ENCODE peak calls at places on chromosomes 5 and 9, in six cellular contexts. One of them, this sample, is unnamed.
A peak's percentile ranks its signal among the peaks of the same experiment; 100 is the strongest.

GRCh38 chr5:143495823-143496275 is 92.4 kb upstream of the NR3C1 start:
- DNase-seq in tibial artery: no peak
- DNase-seq in neuronal stem cell: no peak
- DNase-seq in PC-9: peak; percentile 58
- DNase-seq in uterus: peak; percentile 21
- DNase-seq in A549: peak; percentile 89
- DNase-seq in this sample: no peak

GRCh38 chr9:114486205-114486963 is 18.9 kb downstream of the WHRN start:
- DNase-seq in tibial artery: no peak
- DNase-seq in neuronal stem cell: no peak
- DNase-seq in PC-9: no peak
- DNase-seq in uterus: no peak
- DNase-seq in A549: no peak
- DNase-seq in this sample: no peak

GRCh38 chr5:67010684-67011409 is 185.8 kb downstream of the CD180 start:
- DNase-seq in tibial artery: no peak
- DNase-seq in neuronal stem cell: no peak
- DNase-seq in PC-9: peak; percentile 94
- DNase-seq in uterus: no peak
- DNase-seq in A549: no peak
- DNase-seq in this sample: no peak

GRCh38 chr5:76358-77169 is 15.4 kb upstream of the PLEKHG4B start:
- DNase-seq in tibial artery: no peak
- DNase-seq in neuronal stem cell: no peak
- DNase-seq in PC-9: no peak
- DNase-seq in uterus: no peak
- DNase-seq in A549: no peak
- DNase-seq in this sample: no peak

GRCh38 chr5:180787711-180788431 is 14.7 kb downstream of the MGAT1 start:
- DNase-seq in tibial artery: no peak
- DNase-seq in neuronal stem cell: no peak
- DNase-seq in PC-9: no peak
- DNase-seq in uterus: no peak
- DNase-seq in A549: no peak
- DNase-seq in this sample: no peak

GRCh38 chr9:137237759-137238726 is 3.0 kb upstream of the TUBB4B start:
- DNase-seq in tibial artery: no peak
- DNase-seq in neuronal stem cell: no peak
- DNase-seq in PC-9: no peak
- DNase-seq in uterus: no peak
- DNase-seq in A549: peak; percentile 42
- DNase-seq in this sample: no peak

GRCh38 chr5:125083932-125084331 is 337.5 kb upstream of the ZNF608 start:
- DNase-seq in tibial artery: no peak
- DNase-seq in neuronal stem cell: no peak
- DNase-seq in PC-9: no peak
- DNase-seq in uterus: no peak
- DNase-seq in A549: no peak
- DNase-seq in this sample: no peak

GRCh38 chr5:128905225-128906110 is 59.8 kb upstream of the SLC27A6 start:
- DNase-seq in tibial artery: no peak
- DNase-seq in neuronal stem cell: peak; percentile 47
- DNase-seq in PC-9: peak; percentile 48
- DNase-seq in uterus: peak; percentile 18
- DNase-seq in A549: peak; percentile 63
- DNase-seq in this sample: no peak

GRCh38 chr5:57383093-57383861 is 99.3 kb downstream of the ACTBL2 start:
- DNase-seq in tibial artery: no peak
- DNase-seq in neuronal stem cell: no peak
- DNase-seq in PC-9: peak; percentile 89
- DNase-seq in uterus: no peak
- DNase-seq in A549: peak; percentile 85
- DNase-seq in this sample: no peak

GRCh38 chr9:117046666-117047327 is 359.7 kb downstream of the TRIM32 start:
- DNase-seq in tibial artery: no peak
- DNase-seq in neuronal stem cell: no peak
- DNase-seq in PC-9: no peak
- DNase-seq in uterus: no peak
- DNase-seq in A549: no peak
- DNase-seq in this sample: no peak

DNA sequence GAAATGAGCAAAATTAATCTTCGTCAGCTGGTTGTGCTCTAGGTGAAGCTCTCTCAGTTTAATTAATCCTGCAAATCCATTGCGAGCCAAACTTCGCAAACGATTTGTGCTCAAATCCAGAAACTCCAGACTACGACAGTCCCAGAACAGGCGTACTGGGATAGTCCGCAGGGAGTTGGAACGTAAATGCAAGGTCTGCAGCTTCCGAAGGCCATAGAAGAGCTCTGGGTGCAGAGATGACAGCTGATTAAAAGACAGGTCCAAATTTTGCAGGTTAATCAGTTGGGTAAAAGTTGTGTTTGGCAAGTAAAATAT is 1.3 kb downstream of the LRRTM2 start:
- DNase-seq in tibial artery: no peak
- DNase-seq in neuronal stem cell: no peak
- DNase-seq in PC-9: peak; percentile 34
- DNase-seq in uterus: no peak
- DNase-seq in A549: no peak
- DNase-seq in this sample: no peak
- H3K27ac ChIP-seq in tibial artery: no peak overlapping the region
- H3K27ac ChIP-seq in neuronal stem cell: no peak overlapping the region
- H3K27ac ChIP-seq in PC-9: no peak overlapping the region
- H3K27ac ChIP-seq in uterus: no peak overlapping the region
- H3K27ac ChIP-seq in A549: no peak overlapping the region
- H3K27ac ChIP-seq in this sample: no peak overlapping the region

GRCh38 chr9:118786877-118787276 is 582.4 kb downstream of the BRINP1 start:
- DNase-seq in tibial artery: no peak
- DNase-seq in neuronal stem cell: no peak
- DNase-seq in PC-9: no peak
- DNase-seq in uterus: no peak
- DNase-seq in A549: no peak
- DNase-seq in this sample: no peak
- H3K4me3 ChIP-seq in tibial artery: no peak overlapping the region
- H3K4me3 ChIP-seq in neuronal stem cell: no peak overlapping the region
- H3K4me3 ChIP-seq in PC-9: no peak overlapping the region
- H3K4me3 ChIP-seq in uterus: no peak overlapping the region
- H3K4me3 ChIP-seq in A549: no peak overlapping the region
- H3K4me3 ChIP-seq in this sample: no peak overlapping the region

GRCh38 chr9:130018260-130018659 is 24.7 kb downstream of the FNBP1 start:
- DNase-seq in tibial artery: no peak
- DNase-seq in neuronal stem cell: no peak
- DNase-seq in PC-9: no peak
- DNase-seq in uterus: no peak
- DNase-seq in A549: no peak
- DNase-seq in this sample: no peak
- H3K4me1 ChIP-seq in tibial artery: peaks cover 9% of the 10 kb centered on the region
- H3K4me1 ChIP-seq in neuronal stem cell: no peaks in the 10 kb centered on the region
- H3K4me1 ChIP-seq in PC-9: peaks cover 27% of the 10 kb centered on the region
- H3K4me1 ChIP-seq in uterus: peaks cover 5% of the 10 kb centered on the region
- H3K4me1 ChIP-seq in A549: peaks cover 4% of the 10 kb centered on the region
- H3K4me1 ChIP-seq in this sample: peaks cover 11% of the 10 kb centered on the region

GRCh38 chr5:17217421-17218352 is at the start of gene BASP1:
- DNase-seq in tibial artery: peak; percentile 69
- DNase-seq in neuronal stem cell: peak; percentile 80
- DNase-seq in PC-9: no peak
- DNase-seq in uterus: peak; percentile 70
- DNase-seq in A549: peak; percentile 91
- DNase-seq in this sample: no peak
- H3K27ac ChIP-seq in tibial artery: peak within 1 kb of the TSS; percentile 85
- H3K27ac ChIP-seq in neuronal stem cell: peak within 1 kb of the TSS; percentile 75
- H3K27ac ChIP-seq in PC-9: no peak within 1 kb of the TSS
- H3K27ac ChIP-seq in uterus: peak within 1 kb of the TSS; percentile 76
- H3K27ac ChIP-seq in A549: peak within 1 kb of the TSS; percentile 98
- H3K27ac ChIP-seq in this sample: peak within 1 kb of the TSS; percentile 72

DNA sequence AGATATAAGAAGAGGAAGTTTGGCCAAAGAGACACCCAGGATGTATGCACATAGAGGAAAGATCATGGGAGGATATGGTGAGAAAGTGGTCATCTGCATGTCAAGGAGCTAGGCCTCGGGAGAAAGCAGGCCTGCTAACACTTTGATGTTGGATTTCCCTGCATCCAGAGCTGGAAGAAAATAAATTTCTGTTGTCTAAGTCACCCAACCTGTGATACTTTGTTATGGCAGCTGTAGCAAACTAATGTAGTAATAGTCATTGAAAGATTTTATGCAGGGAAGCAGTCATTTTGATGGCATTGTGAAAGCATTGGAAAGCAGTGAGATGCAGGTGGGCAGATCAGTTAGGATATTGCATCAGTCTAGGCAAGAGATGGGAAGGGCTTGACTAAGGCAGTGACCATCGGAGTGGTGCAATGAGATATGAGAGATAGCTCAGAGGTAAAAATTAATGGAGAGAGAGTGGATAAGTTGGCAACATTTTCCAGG is 24.5 kb upstream of the FOCAD start:
- DNase-seq in tibial artery: no peak
- DNase-seq in neuronal stem cell: no peak
- DNase-seq in PC-9: no peak
- DNase-seq in uterus: no peak
- DNase-seq in A549: no peak
- DNase-seq in this sample: no peak
- H3K4me3 ChIP-seq in tibial artery: no peak overlapping the region
- H3K4me3 ChIP-seq in neuronal stem cell: no peak overlapping the region
- H3K4me3 ChIP-seq in PC-9: no peak overlapping the region
- H3K4me3 ChIP-seq in uterus: peak overlapping the region; percentile 53
- H3K4me3 ChIP-seq in A549: peak overlapping the region; percentile 87
- H3K4me3 ChIP-seq in this sample: no peak overlapping the region

GRCh38 chr9:23752859-23753258 is 73.2 kb downstream of the ELAVL2 start:
- DNase-seq in tibial artery: no peak
- DNase-seq in neuronal stem cell: no peak
- DNase-seq in PC-9: no peak
- DNase-seq in uterus: no peak
- DNase-seq in A549: no peak
- DNase-seq in this sample: no peak

GRCh38 chr9:23754551-23754950 is 71.5 kb downstream of the ELAVL2 start:
- DNase-seq in tibial artery: no peak
- DNase-seq in neuronal stem cell: no peak
- DNase-seq in PC-9: no peak
- DNase-seq in uterus: no peak
- DNase-seq in A549: no peak
- DNase-seq in this sample: no peak

GRCh38 chr9:23750808-23751207 is 75.2 kb downstream of the ELAVL2 start:
- DNase-seq in tibial artery: no peak
- DNase-seq in neuronal stem cell: no peak
- DNase-seq in PC-9: no peak
- DNase-seq in uterus: no peak
- DNase-seq in A549: no peak
- DNase-seq in this sample: no peak

GRCh38 chr9:23747088-23747748 is 78.8 kb downstream of the ELAVL2 start:
- DNase-seq in tibial artery: no peak
- DNase-seq in neuronal stem cell: no peak
- DNase-seq in PC-9: no peak
- DNase-seq in uterus: no peak
- DNase-seq in A549: no peak
- DNase-seq in this sample: no peak

DNA sequence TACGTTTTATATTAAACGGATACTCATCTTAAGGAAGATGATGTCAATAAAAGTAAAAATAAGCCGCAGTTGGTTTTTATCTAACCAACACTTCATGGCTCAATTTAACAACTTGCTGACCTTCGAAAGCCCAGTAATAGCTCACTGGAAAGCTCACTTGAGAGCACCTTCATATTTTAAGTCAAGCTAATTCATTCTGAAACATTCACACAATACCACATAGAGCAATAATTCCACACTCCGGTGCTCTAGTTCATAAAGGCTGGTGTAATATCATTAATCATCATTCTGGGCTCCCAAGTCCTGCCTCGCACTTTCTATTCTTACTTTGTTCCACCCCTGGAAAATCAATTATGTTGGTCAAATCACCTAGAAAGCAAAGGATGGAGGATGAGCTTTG is 74.4 kb downstream of the ELAVL2 start:
- DNase-seq in tibial artery: no peak
- DNase-seq in neuronal stem cell: no peak
- DNase-seq in PC-9: no peak
- DNase-seq in uterus: no peak
- DNase-seq in A549: no peak
- DNase-seq in this sample: no peak
- H3K4me1 ChIP-seq in tibial artery: no peaks in the 10 kb centered on the region
- H3K4me1 ChIP-seq in neuronal stem cell: no peaks in the 10 kb centered on the region
- H3K4me1 ChIP-seq in PC-9: no peaks in the 10 kb centered on the region
- H3K4me1 ChIP-seq in uterus: no peaks in the 10 kb centered on the region
- H3K4me1 ChIP-seq in A549: no peaks in the 10 kb centered on the region
- H3K4me1 ChIP-seq in this sample: no peaks in the 10 kb centered on the region

GRCh38 chr9:130861372-130862180 is 26.5 kb downstream of the ABL1 start:
- DNase-seq in tibial artery: no peak
- DNase-seq in neuronal stem cell: no peak
- DNase-seq in PC-9: no peak
- DNase-seq in uterus: no peak
- DNase-seq in A549: no peak
- DNase-seq in this sample: no peak
- H3K27ac ChIP-seq in tibial artery: peak overlapping the region; percentile 80
- H3K27ac ChIP-seq in neuronal stem cell: no peak overlapping the region
- H3K27ac ChIP-seq in PC-9: no peak overlapping the region
- H3K27ac ChIP-seq in uterus: peak overlapping the region; percentile 80
- H3K27ac ChIP-seq in A549: no peak overlapping the region
- H3K27ac ChIP-seq in this sample: peak overlapping the region; percentile 69

GRCh38 chr5:177443144-177443983 is 3.2 kb upstream of the PRR7 start:
- DNase-seq in tibial artery: no peak
- DNase-seq in neuronal stem cell: no peak
- DNase-seq in PC-9: peak; percentile 13
- DNase-seq in uterus: no peak
- DNase-seq in A549: no peak
- DNase-seq in this sample: no peak

GRCh38 chr5:177444106-177445051 is 2.2 kb upstream of the PRR7 start:
- DNase-seq in tibial artery: no peak
- DNase-seq in neuronal stem cell: no peak
- DNase-seq in PC-9: no peak
- DNase-seq in uterus: no peak
- DNase-seq in A549: no peak
- DNase-seq in this sample: no peak

GRCh38 chr5:177447066-177447610 is 524 bp downstream of the PRR7 start:
- DNase-seq in tibial artery: no peak
- DNase-seq in neuronal stem cell: peak; percentile 82
- DNase-seq in PC-9: no peak
- DNase-seq in uterus: peak; percentile 46
- DNase-seq in A549: peak; percentile 77
- DNase-seq in this sample: no peak

GRCh38 chr5:177446184-177447065 is at the start of gene PRR7:
- DNase-seq in tibial artery: no peak
- DNase-seq in neuronal stem cell: peak; percentile 69
- DNase-seq in PC-9: no peak
- DNase-seq in uterus: peak; percentile 60
- DNase-seq in A549: peak; percentile 73
- DNase-seq in this sample: no peak

GRCh38 chr5:177445052-177446016 is 1.3 kb upstream of the PRR7 start:
- DNase-seq in tibial artery: no peak
- DNase-seq in neuronal stem cell: no peak
- DNase-seq in PC-9: no peak
- DNase-seq in uterus: no peak
- DNase-seq in A549: no peak
- DNase-seq in this sample: no peak
- H3K4me3 ChIP-seq in tibial artery: no peak overlapping the region
- H3K4me3 ChIP-seq in neuronal stem cell: no peak overlapping the region
- H3K4me3 ChIP-seq in PC-9: peak overlapping the region; percentile 67
- H3K4me3 ChIP-seq in uterus: no peak overlapping the region
- H3K4me3 ChIP-seq in A549: no peak overlapping the region
- H3K4me3 ChIP-seq in this sample: no peak overlapping the region